ENCODE peak calls at places on chromosomes 7 and 10, in eight cellular contexts. R is MM.1S, X is hepatocyte, S is OCI-LY7, Y is HCT116, B is PC-3, V is neural progenitor cell, K is SK-N-SH. F is an unnamed sample.

GRCh38 chr10:23094786-23095403 is 484 bp upstream of the MSRB2 start:
- DNase-seq in R (no peak), X (no peak), S (no peak), Y (no peak), B (no peak), V (no peak), K (no peak), F (no peak)

GRCh38 chr10:22712959-22713852 is 1.2 kb downstream of the PIP4K2A start:
- DNase-seq in R (peak), X (peak), S (peak), Y (no peak), B (peak), V (peak), K (peak), F (peak)

GRCh38 chr7:41624818-41625217 is 78.1 kb downstream of the INHBA start:
- DNase-seq in R (no peak), X (peak), S (no peak), Y (no peak), B (peak), V (no peak), K (no peak), F (no peak)

GRCh38 chr10:102604379-102604960 is 39.8 kb upstream of the TRIM8 start:
- DNase-seq in R (no peak), X (peak), S (no peak), Y (peak), B (peak), V (no peak), K (no peak), F (no peak)

GRCh38 chr10:69466689-69467088 is 15.4 kb downstream of the TSPAN15 start:
- DNase-seq in R (no peak), X (no peak), S (no peak), Y (no peak), B (no peak), V (no peak), K (no peak), F (no peak)

GRCh38 chr7:120337308-120337907 is 64.4 kb downstream of the KCND2 start:
- DNase-seq in R (peak), X (peak), S (peak), Y (peak), B (peak), V (peak), K (peak), F (peak)

GRCh38 chr7:67438174-67438837 is 441.7 kb downstream of the TYW1 start:
- DNase-seq in R (no peak), X (no peak), S (no peak), Y (no peak), B (no peak), V (no peak), K (no peak), F (no peak)

GRCh38 chr7:35970458-35970857 is 169.6 kb downstream of the SEPTIN7 start:
- DNase-seq in R (no peak), X (no peak), S (no peak), Y (no peak), B (no peak), V (no peak), K (peak), F (no peak)

GRCh38 chr7:127918130-127918529 is 113.1 kb downstream of the LRRC4 start:
- DNase-seq in R (no peak), X (no peak), S (no peak), Y (no peak), B (no peak), V (no peak), K (no peak), F (no peak)

DNA sequence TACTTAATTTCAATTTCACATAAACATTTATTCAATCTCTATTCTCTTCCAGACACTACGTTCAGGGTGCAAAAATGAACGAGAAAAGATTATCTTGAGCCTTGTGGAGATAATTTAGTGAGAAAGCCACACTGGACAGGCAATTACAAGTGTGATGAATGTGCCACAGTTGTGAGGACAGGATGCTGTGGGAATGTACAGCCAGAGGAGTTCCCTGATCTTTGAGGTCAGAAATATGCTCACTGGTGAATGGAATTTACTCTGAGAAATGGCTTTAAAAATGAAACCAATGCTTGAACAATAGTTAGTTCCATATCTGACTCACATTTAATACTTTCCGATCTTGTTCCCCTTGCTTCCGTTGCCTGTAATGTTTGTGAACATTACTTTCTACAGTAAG is 864.8 kb downstream of the GATA3 start:
- DNase-seq in R (no peak), X (no peak), S (no peak), Y (no peak), B (peak), V (no peak), K (no peak), F (no peak)
- TF ChIP-seq EZH2phosphoT487 in R (no peak), X (no peak), S (no peak), Y (no peak), B (no peak), V (no peak), K (no peak), F (no peak)

DNA sequence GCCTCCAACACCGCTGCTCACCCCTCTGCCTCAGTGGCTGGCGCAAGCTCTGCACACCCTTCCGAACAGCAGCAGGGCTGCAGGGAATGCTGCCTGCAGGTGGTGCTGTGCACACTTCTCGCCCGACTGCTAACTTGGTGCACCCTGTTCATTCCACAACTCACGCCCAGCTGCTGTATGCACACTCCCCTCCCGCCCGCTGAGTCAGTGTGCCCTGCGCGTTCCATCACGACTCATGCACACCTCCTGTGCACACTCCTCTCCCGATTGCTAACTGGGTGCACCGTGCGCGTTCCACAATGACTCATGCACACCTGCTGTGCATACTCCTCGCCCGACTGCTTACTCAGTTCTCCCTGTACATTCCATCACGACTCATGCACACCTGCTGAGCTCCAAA is 21.5 kb downstream of the ADARB2 start:
- DNase-seq in R (no peak), X (peak), S (peak), Y (no peak), B (peak), V (peak), K (no peak), F (peak)
- TF ChIP-seq CTCF in R (no peak), X (peak), S (peak), Y (no peak), B (peak), V (peak), K (no peak), F (peak)

GRCh38 chr10:71860243-71861029 is 9.4 kb upstream of the PSAP start:
- DNase-seq in R (peak), X (peak), S (peak), Y (peak), B (peak), V (peak), K (peak), F (peak)
- TF ChIP-seq EZH2phosphoT487 in R (no peak), X (no peak), S (no peak), Y (no peak), B (no peak), V (no peak), K (no peak), F (no peak)

GRCh38 chr7:876077-876971 is at the start of gene GET4:
- DNase-seq in R (peak), X (peak), S (peak), Y (peak), B (peak), V (peak), K (peak), F (peak)
- TF ChIP-seq CTCF in R (peak), X (peak), S (peak), Y (no peak), B (no peak), V (no peak), K (peak), F (peak)

F was measured in GM23338.